ENCODE peak calls at places on chromosomes 3 and 15, in seven cellular contexts. U is left ventricle myocardium inferior, W is GM23338, Z is PC-9, G is hepatocyte, P is brain microvascular endothelial cell, R is adrenal gland. J is an unnamed sample. For H3K36me3, the result is how much of the 10 kb centered on the place peaks cover.

GRCh38 chr3:42179110-42179725 is 86.8 kb downstream of the CCK start:
- DNase-seq in U (no peak), W (peak), Z (peak), G (peak), P (peak), R (no peak), J (peak)

GRCh38 chr15:101255615-101256350 is 3.9 kb upstream of the CHSY1 start:
- DNase-seq in U (no peak), W (no peak), Z (no peak), G (peak), P (peak), R (peak), J (no peak)

GRCh38 chr15:39364721-39365120 is 216.2 kb upstream of the THBS1 start:
- DNase-seq in U (no peak), W (no peak), Z (no peak), G (no peak), P (no peak), R (no peak), J (no peak)

GRCh38 chr3:73556520-73557371 is 68.0 kb downstream of the PDZRN3 start:
- DNase-seq in U (peak), W (peak), Z (no peak), G (no peak), P (no peak), R (no peak), J (no peak)

GRCh38 chr3:25229584-25229983 is 198.5 kb upstream of the RARB start:
- DNase-seq in U (no peak), W (no peak), Z (no peak), G (no peak), P (no peak), R (no peak), J (no peak)

GRCh38 chr3:150747909-150748568 is 14.9 kb downstream of the SIAH2 start:
- DNase-seq in U (no peak), W (no peak), Z (no peak), G (no peak), P (no peak), R (no peak), J (no peak)

GRCh38 chr3:188152660-188153497 is 1.1 kb upstream of the LPP start:
- DNase-seq in U (no peak), W (peak), Z (peak), G (peak), P (peak), R (peak), J (no peak)

GRCh38 chr15:33675246-33675645 is 293.1 kb upstream of the CHRM5 start:
- DNase-seq in U (no peak), W (peak), Z (no peak), G (peak), P (peak), R (no peak), J (no peak)

GRCh38 chr3:158918008-158918407 is 116.2 kb downstream of the MFSD1 start:
- DNase-seq in U (no peak), W (peak), Z (peak), G (peak), P (peak), R (peak), J (peak)

GRCh38 chr3:173737167-173737808 is 339.7 kb downstream of the NLGN1 start:
- DNase-seq in U (no peak), W (no peak), Z (no peak), G (no peak), P (no peak), R (no peak), J (no peak)

GRCh38 chr15:83515171-83515570 is 68.0 kb downstream of the SH3GL3 start:
- DNase-seq in U (no peak), W (no peak), Z (no peak), G (no peak), P (no peak), R (no peak), J (peak)

GRCh38 chr15:91881551-91882297 is 28.2 kb downstream of the SLCO3A1 start:
- DNase-seq in U (no peak), W (peak), Z (no peak), G (no peak), P (no peak), R (no peak), J (no peak)

GRCh38 chr3:63656791-63657190 is 4.3 kb downstream of the SNTN start:
- DNase-seq in U (no peak), W (no peak), Z (no peak), G (no peak), P (peak), R (no peak), J (peak)

GRCh38 chr3:186849392-186849975 is 7.0 kb downstream of the ADIPOQ start:
- DNase-seq in U (no peak), W (peak), Z (peak), G (peak), P (no peak), R (no peak), J (peak)

GRCh38 chr3:105933871-105934270 is 65.1 kb upstream of the CBLB start:
- DNase-seq in U (no peak), W (no peak), Z (no peak), G (no peak), P (no peak), R (no peak), J (no peak)

GRCh38 chr15:49927462-49927861 is 191.6 kb downstream of the ATP8B4 start:
- DNase-seq in U (no peak), W (no peak), Z (no peak), G (no peak), P (no peak), R (no peak), J (no peak)

GRCh38 chr3:7876741-7877297 is 624.8 kb upstream of the LMCD1 start:
- DNase-seq in U (no peak), W (no peak), Z (no peak), G (no peak), P (no peak), R (no peak), J (peak)

GRCh38 chr3:141553055-141553454 is 66.2 kb downstream of the RASA2 start:
- DNase-seq in U (no peak), W (no peak), Z (no peak), G (no peak), P (no peak), R (no peak), J (no peak)

GRCh38 chr3:63344676-63345075 is 66.6 kb downstream of the SYNPR start:
- DNase-seq in U (no peak), W (peak), Z (no peak), G (no peak), P (no peak), R (no peak), J (no peak)

GRCh38 chr3:52143616-52144015 is 10.6 kb downstream of the POC1A start:
- DNase-seq in U (no peak), W (no peak), Z (no peak), G (no peak), P (no peak), R (no peak), J (no peak)

GRCh38 chr3:125647318-125648014 is 52.2 kb upstream of the OSBPL11 start:
- DNase-seq in U (no peak), W (peak), Z (peak), G (peak), P (no peak), R (no peak), J (no peak)

GRCh38 chr15:34984884-34985630 is 3.0 kb downstream of the ZNF770 start:
- DNase-seq in U (no peak), W (no peak), Z (no peak), G (peak), P (no peak), R (no peak), J (no peak)

GRCh38 chr15:65971741-65971995 is 102.4 kb downstream of the RAB11A start:
- DNase-seq in U (no peak), W (no peak), Z (no peak), G (no peak), P (no peak), R (no peak), J (no peak)

GRCh38 chr3:101091489-101091888 is 98.3 kb upstream of the ABI3BP start:
- DNase-seq in U (no peak), W (peak), Z (peak), G (no peak), P (peak), R (no peak), J (no peak)

GRCh38 chr15:72136170-72137051 is 18.2 kb downstream of the SENP8 start:
- DNase-seq in U (no peak), W (no peak), Z (no peak), G (no peak), P (no peak), R (no peak), J (no peak)

GRCh38 chr3:97957617-97958311 is 14.5 kb downstream of the RIOX2 start:
- DNase-seq in U (no peak), W (no peak), Z (peak), G (no peak), P (no peak), R (no peak), J (no peak)

GRCh38 chr3:62923092-62923491 is 47.9 kb upstream of the CADPS start:
- DNase-seq in U (no peak), W (no peak), Z (no peak), G (peak), P (no peak), R (no peak), J (no peak)

GRCh38 chr3:152183473-152183872 is 85.3 kb upstream of the MBNL1 start:
- DNase-seq in U (peak), W (peak), Z (no peak), G (peak), P (peak), R (no peak), J (peak)

GRCh38 chr3:156643729-156644389 is 30.5 kb upstream of the TIPARP start:
- DNase-seq in U (no peak), W (peak), Z (no peak), G (peak), P (peak), R (no peak), J (no peak)

GRCh38 chr3:114128826-114129225 is 50.0 kb downstream of the DRD3 start:
- DNase-seq in U (no peak), W (no peak), Z (no peak), G (no peak), P (no peak), R (no peak), J (no peak)

GRCh38 chr3:82044918-82045715 is 283.7 kb upstream of the GBE1 start:
- DNase-seq in U (no peak), W (no peak), Z (no peak), G (no peak), P (no peak), R (no peak), J (peak)

GRCh38 chr3:129312021-129312639 is 33.5 kb downstream of the HMCES start:
- DNase-seq in U (no peak), W (no peak), Z (no peak), G (no peak), P (no peak), R (no peak), J (no peak)

GRCh38 chr3:113051827-113052226 is 61.0 kb downstream of the GTPBP8 start:
- DNase-seq in U (no peak), W (peak), Z (no peak), G (peak), P (no peak), R (no peak), J (no peak)

GRCh38 chr3:160931474-160931873 is 173.7 kb downstream of the B3GALNT1 start:
- DNase-seq in U (no peak), W (no peak), Z (no peak), G (no peak), P (no peak), R (no peak), J (no peak)

GRCh38 chr3:62098646-62099365 is 274.5 kb downstream of the FEZF2 start:
- DNase-seq in U (no peak), W (no peak), Z (no peak), G (no peak), P (no peak), R (no peak), J (no peak)

GRCh38 chr3:137222736-137223135 is 265.0 kb downstream of the IL20RB start:
- DNase-seq in U (no peak), W (no peak), Z (no peak), G (no peak), P (no peak), R (no peak), J (no peak)

GRCh38 chr15:45573961-45574629 is 13.1 kb upstream of the BLOC1S6 start:
- DNase-seq in U (no peak), W (peak), Z (no peak), G (peak), P (no peak), R (no peak), J (no peak)

GRCh38 chr15:68526269-68526668 is 52.5 kb upstream of the CORO2B start:
- DNase-seq in U (no peak), W (no peak), Z (no peak), G (no peak), P (peak), R (no peak), J (no peak)

DNA sequence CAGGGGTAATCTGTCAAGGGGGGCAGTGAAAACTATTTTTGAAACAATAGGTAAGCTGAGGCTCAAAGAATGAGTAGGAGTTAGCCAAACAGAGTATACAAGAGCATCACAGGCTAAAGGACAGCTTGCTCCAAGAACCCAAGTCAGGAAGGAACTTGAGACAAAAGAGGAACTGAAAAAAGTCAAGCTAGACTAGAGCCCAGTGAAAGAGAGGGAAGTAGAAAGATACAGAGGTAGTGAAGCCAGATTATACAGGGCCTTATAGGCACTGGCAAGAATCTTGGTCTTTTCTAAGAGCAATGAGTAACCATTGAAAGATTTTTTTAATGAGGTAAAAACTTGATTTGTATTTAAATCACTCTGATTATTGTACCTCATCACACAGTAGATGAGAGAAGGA is 69.9 kb downstream of the FILIP1L start:
- DNase-seq in U (no peak), W (no peak), Z (no peak), G (no peak), P (no peak), R (no peak), J (no peak)
- H3K4me3 ChIP-seq in U (no peak), W (no peak), Z (no peak), G (no peak), P (no peak), R (no peak), J (no peak)

GRCh38 chr3:53168175-53168923 is 7.3 kb downstream of the PRKCD start:
- DNase-seq in U (peak), W (no peak), Z (no peak), G (no peak), P (no peak), R (no peak), J (no peak)
- H3K36me3 ChIP-seq in U (under half), W (under half), Z (under half), G (under half), P (under half), R (under half), J (under half)

DNA sequence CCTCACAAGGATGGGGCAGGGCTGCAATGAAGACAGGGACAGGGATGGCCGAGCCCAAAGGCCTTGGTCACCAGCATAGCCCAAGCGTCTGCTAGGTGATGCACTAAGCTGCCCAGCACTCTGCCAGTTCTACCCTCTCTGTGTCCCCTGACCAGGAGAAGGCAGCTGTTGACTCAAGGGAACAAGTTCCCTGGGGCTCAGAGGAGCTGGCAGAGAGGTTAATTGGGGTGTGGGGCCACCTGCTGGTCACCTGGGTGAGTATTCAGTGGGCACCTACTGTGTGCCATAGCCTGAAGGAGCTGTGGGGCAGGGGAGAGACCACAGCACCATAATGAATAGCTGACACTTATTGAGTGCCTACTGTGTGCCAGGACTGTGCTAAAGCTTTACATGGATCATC is 22.0 kb upstream of the DOCK3 start:
- DNase-seq in U (peak), W (peak), Z (no peak), G (peak), P (no peak), R (no peak), J (no peak)
- TF ChIP-seq CTCF in U (peak), W (peak), Z (peak), G (peak), P (peak), R (peak), J (peak)

DNA sequence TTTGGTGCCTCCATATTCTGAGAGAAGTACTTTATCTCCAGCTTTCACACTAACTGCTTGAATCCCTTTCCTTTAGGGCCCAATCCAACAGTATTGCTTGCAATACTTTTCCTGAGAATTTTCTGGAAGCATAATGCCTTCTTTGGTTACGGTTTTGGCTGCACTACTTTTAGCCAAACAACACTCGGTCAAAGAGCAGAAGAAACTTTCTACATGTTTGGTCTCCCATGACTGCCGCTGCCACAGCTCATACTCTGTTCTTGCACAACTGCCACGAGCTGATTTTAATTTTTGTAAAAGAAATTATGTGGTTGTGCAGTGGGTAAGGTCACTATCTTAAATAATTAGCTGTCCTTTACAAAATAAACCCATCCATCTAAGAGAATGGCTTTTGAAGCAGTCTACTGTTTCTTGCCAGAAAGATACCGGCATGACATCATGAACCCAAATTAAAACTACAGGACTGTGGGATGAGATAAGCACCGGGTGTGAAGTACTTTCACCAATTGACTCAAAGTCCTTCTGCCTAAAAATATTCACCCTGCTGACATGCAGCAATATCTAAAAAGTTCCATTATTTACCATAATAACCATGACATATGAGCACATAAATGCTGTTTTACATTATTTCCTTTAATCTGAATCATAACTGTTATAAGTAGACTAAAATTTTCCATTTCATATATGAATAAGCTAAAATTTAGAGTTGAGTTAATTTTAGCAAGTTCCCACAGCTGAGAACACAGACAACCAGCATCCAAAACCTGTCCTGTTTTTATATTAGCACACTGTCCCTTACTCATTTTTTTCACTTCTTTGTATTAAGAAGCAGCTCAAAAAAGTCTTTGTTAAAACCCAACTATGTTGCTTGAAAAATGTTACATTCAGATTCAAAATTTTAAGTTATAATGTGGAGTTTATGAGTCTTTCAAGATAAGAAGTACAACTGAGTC is 1154.3 kb downstream of the EPHA3 start:
- DNase-seq in U (no peak), W (no peak), Z (no peak), G (no peak), P (no peak), R (no peak), J (no peak)
- H3K4me3 ChIP-seq in U (no peak), W (no peak), Z (no peak), G (no peak), P (no peak), R (no peak), J (no peak)

DNA sequence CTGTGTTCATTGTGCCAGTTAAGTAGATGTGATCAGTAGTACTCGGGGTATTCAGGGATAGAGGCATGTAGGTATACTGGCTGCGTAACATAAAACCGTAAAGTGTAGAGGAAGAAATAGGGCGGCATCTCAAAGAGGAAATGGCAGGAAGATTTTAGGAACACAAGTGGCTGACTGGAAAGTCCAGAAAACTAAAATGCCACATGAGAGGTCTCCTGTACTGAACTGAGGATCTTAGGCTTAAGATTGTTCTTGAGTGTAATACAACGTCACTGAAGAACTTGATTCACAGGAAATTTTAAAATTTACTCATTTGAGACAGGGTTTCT is 2.3 kb upstream of the LMLN start:
- DNase-seq in U (no peak), W (no peak), Z (peak), G (no peak), P (no peak), R (no peak), J (no peak)
- H3K36me3 ChIP-seq in U (under half), W (under half), Z (under half), G (under half), P (under half), R (under half), J (under half)

GRCh38 chr15:29616512-29616911 is 205.8 kb downstream of the TJP1 start:
- DNase-seq in U (no peak), W (no peak), Z (no peak), G (no peak), P (no peak), R (no peak), J (no peak)

GRCh38 chr15:29615791-29616190 is 206.5 kb downstream of the TJP1 start:
- DNase-seq in U (no peak), W (no peak), Z (no peak), G (no peak), P (no peak), R (no peak), J (no peak)

GRCh38 chr15:29612096-29612495 is 210.2 kb downstream of the TJP1 start:
- DNase-seq in U (no peak), W (peak), Z (no peak), G (peak), P (peak), R (no peak), J (peak)

GRCh38 chr15:29612701-29613100 is 209.6 kb downstream of the TJP1 start:
- DNase-seq in U (no peak), W (peak), Z (no peak), G (peak), P (peak), R (no peak), J (no peak)

GRCh38 chr15:29613951-29614382 is 208.3 kb downstream of the TJP1 start:
- DNase-seq in U (no peak), W (peak), Z (no peak), G (no peak), P (no peak), R (no peak), J (no peak)
- TF ChIP-seq CTCF in U (no peak), W (peak), Z (peak), G (no peak), P (peak), R (no peak), J (no peak)

DNA sequence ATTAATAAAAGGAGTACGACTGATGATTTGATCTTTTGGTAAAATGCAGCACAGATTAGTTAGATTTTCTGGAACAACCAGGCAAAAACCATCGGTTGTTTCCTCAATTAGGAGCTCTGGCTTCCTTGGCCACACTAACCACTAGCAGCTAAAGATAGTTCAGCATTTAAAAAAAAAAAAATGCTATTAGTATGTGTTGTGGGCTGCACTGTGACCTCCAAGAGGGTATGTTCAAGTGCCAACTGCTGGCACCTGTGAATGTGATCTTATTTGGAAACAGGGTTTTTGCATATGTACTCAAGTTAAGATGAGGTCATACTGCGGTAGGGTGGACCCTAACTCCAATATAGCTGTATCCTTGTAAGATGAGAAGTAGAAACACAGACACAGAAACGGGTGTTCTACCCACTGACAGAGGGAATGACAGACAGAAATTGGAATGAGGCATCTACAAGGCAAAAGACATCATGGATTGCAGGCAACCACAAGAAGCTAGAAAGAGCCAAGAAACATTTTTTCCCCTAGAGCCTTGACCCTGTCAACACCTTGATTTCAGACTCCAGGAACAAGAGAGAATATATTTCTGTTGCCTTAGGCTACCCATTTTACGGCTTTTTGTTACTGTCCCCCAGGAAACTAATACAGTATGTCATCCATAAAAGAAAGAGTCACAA is 534.6 kb upstream of the ROBO2 start:
- DNase-seq in U (no peak), W (no peak), Z (no peak), G (no peak), P (peak), R (no peak), J (no peak)
- H3K4me3 ChIP-seq in U (no peak), W (no peak), Z (no peak), G (no peak), P (no peak), R (no peak), J (no peak)